ENCODE peak calls at places on chromosome 22, in four cellular contexts. I is body of pancreas, J is foreskin fibroblast, T is brain microvascular endothelial cell. D is an unnamed sample.

GRCh38 chr22:43113516-43114251 is 3.1 kb downstream of the BIK start:
- DNase-seq in T (no peak), I (peak), J (no peak), D (no peak)

GRCh38 chr22:17085277-17086091 is 684 bp downstream of the IL17RA start:
- DNase-seq in I (peak), T (no peak), J (peak), D (no peak)

GRCh38 chr22:43526951-43527350 is 115.1 kb downstream of the MPPED1 start:
- DNase-seq in I (no peak), T (no peak), J (no peak), D (no peak)

GRCh38 chr22:22916952-22917290 is 29.3 kb downstream of the IGLL5 start:
- DNase-seq in J (no peak), T (no peak), I (no peak), D (no peak)

GRCh38 chr22:23677701-23677995 is 13.2 kb upstream of the RGL4 start:
- DNase-seq in J (no peak), T (no peak), I (no peak), D (no peak)

GRCh38 chr22:21778705-21779363 is 43.2 kb upstream of the YPEL1 start:
- DNase-seq in I (no peak), J (peak), T (peak), D (no peak)

GRCh38 chr22:29201722-29202230 is 3.9 kb upstream of the EMID1 start:
- DNase-seq in I (no peak), J (no peak), T (no peak), D (no peak)

GRCh38 chr22:44913198-44913983 is 96.4 kb downstream of the PHF21B start:
- DNase-seq in J (no peak), I (no peak), T (no peak), D (no peak)

GRCh38 chr22:25774575-25775026 is 32.6 kb downstream of the MYO18B start:
- DNase-seq in J (no peak), T (no peak), I (no peak), D (no peak)

GRCh38 chr22:30562391-30562790 is 12.1 kb downstream of the GAL3ST1 start:
- DNase-seq in I (no peak), T (no peak), J (no peak), D (no peak)

GRCh38 chr22:48574776-48575566 is 1252.7 kb downstream of the BRD1 start:
- DNase-seq in J (peak), T (no peak), I (peak), D (no peak)
- H3K4me3 ChIP-seq in J (no peak), T (no peak), I (no peak), D (no peak)

GRCh38 chr22:28091486-28091885 is 172.4 kb upstream of the PITPNB start:
- DNase-seq in I (no peak), T (no peak), J (no peak), D (no peak)
- H3K4me3 ChIP-seq in I (no peak), T (no peak), J (no peak), D (no peak)

DNA sequence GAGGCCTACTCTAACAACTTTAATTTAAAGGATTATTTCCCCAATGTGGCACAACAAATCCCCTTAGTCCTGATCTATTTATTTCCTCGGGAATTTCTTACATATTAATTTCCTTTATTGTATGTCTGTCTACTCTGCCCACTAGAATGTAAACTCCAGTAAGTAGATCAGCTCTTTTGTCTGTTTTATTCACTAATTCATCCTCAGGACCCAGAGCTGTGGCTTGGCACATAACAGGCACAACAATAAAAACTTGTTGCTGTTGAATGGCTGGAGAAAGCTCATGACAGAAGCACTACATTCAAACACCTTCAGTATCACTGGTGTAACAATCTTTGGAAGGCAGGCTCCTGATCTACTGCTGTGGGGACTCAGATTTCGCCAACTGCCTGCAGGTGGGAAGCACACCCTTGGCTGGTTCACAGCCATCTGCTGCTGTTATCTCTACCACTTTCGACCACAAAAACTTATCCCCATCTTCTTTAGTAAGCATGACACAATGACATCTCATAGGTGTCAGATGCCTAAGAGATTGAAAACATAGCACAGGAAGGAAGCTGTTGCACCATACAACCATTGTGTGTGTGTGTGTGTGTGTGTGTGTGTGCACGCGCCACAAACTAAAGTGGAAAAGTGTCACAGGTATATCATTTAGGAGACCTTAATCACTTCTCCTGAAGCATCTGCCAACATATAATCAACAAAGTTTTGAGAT is 11.9 kb downstream of the HIRA start:
- DNase-seq in I (no peak), T (no peak), J (no peak), D (no peak)
- H3K4me3 ChIP-seq in I (no peak), T (no peak), J (no peak), D (no peak)

GRCh38 chr22:49934144-49934890 is 15.9 kb downstream of the CRELD2 start:
- DNase-seq in I (peak), J (peak), T (no peak), D (no peak)
- H3K4me3 ChIP-seq in I (no peak), J (peak), T (no peak), D (peak)

GRCh38 chr22:46971776-46972150 is 209.3 kb downstream of the TBC1D22A start:
- DNase-seq in I (no peak), T (no peak), J (no peak), D (no peak)

GRCh38 chr22:46970411-46971123 is 208.1 kb downstream of the TBC1D22A start:
- DNase-seq in I (peak), J (no peak), T (no peak), D (no peak)

GRCh38 chr22:46969961-46970360 is 207.5 kb downstream of the TBC1D22A start:
- DNase-seq in T (no peak), J (no peak), I (no peak), D (no peak)

GRCh38 chr22:46972256-46972655 is 209.8 kb downstream of the TBC1D22A start:
- DNase-seq in T (no peak), J (no peak), I (no peak), D (no peak)

GRCh38 chr22:46971141-46971775 is 208.8 kb downstream of the TBC1D22A start:
- DNase-seq in J (no peak), I (peak), T (peak), D (peak)
- H3K4me3 ChIP-seq in J (no peak), I (no peak), T (no peak), D (no peak)

DNA sequence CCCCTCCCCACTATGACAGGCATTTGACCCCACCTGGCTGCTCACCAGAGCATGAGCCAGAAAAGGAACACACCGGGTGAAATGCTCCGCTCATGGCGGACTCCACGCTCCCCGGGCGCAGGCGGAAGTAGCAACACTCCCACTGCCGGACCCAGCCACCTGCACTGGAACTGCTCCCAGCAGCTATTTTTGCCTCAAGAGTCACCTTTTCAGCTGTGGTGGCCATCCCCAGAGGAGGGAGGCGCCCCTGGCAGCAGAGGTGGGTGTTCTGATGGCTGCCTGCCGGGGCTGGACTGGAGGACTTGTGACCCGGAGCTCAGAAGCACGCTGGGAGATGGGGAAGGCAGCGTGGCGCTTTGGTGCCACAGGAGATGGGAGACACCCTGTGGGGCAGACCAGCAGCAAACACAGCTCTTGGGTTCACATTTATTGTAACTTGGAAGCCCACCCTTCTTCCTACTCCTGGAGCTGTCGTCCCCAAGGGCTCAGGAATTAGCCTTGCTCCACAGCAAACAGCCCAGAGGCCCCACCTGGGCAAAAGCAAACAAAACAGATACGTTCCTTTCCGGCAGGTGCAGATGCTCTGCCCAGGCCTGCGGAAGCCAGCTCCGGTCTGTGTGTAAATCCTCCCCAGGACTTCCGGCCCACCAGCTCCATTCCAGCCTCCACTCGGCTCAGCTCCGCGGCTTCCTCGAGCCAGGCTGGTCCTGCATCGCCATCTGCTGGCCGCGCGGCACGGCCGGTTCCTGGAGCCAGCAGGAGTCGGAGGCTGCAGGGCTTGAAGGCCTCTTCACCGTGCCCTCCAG is 3.7 kb downstream of the RPS19BP1 start:
- DNase-seq in T (peak), J (peak), I (peak), D (peak)
- H3K4me3 ChIP-seq in T (no peak), J (no peak), I (no peak), D (no peak)

GRCh38 chr22:38336699-38337098 is 19.5 kb upstream of the CSNK1E start:
- DNase-seq in J (no peak), I (no peak), T (no peak), D (no peak)
- H3K4me3 ChIP-seq in J (peak), I (no peak), T (no peak), D (peak)